ENCODE peak calls at places on chromosome X, in six cellular contexts. One of them, this sample, is unnamed.

GRCh38 chrX:9682456-9682855 is 83.2 kb downstream of the GPR143 start:
- DNase-seq in esophagus muscularis mucosa: no peak
- DNase-seq in body of pancreas: peak
- DNase-seq in A549: no peak
- DNase-seq in OCI-LY7: no peak
- DNase-seq in thoracic aorta: no peak
- DNase-seq in this sample: no peak

GRCh38 chrX:139850968-139851367 is 81.9 kb downstream of the ATP11C start:
- DNase-seq in esophagus muscularis mucosa: no peak
- DNase-seq in body of pancreas: no peak
- DNase-seq in A549: no peak
- DNase-seq in OCI-LY7: no peak
- DNase-seq in thoracic aorta: no peak
- DNase-seq in this sample: no peak

GRCh38 chrX:134548257-134548732 is 88.3 kb downstream of the HPRT1 start:
- DNase-seq in esophagus muscularis mucosa: no peak
- DNase-seq in body of pancreas: no peak
- DNase-seq in A549: no peak
- DNase-seq in OCI-LY7: peak
- DNase-seq in thoracic aorta: no peak
- DNase-seq in this sample: peak

GRCh38 chrX:130111220-130111934 is 1.1 kb upstream of the ELF4 start:
- DNase-seq in esophagus muscularis mucosa: no peak
- DNase-seq in body of pancreas: no peak
- DNase-seq in A549: peak
- DNase-seq in OCI-LY7: no peak
- DNase-seq in thoracic aorta: no peak
- DNase-seq in this sample: no peak

GRCh38 chrX:72128183-72128834 is 3.4 kb downstream of the RTL5 start:
- DNase-seq in esophagus muscularis mucosa: no peak
- DNase-seq in body of pancreas: no peak
- DNase-seq in A549: no peak
- DNase-seq in OCI-LY7: no peak
- DNase-seq in thoracic aorta: no peak
- DNase-seq in this sample: no peak

GRCh38 chrX:132294776-132295495 is 75.7 kb upstream of the RAP2C start:
- DNase-seq in esophagus muscularis mucosa: no peak
- DNase-seq in body of pancreas: no peak
- DNase-seq in A549: no peak
- DNase-seq in OCI-LY7: no peak
- DNase-seq in thoracic aorta: no peak
- DNase-seq in this sample: no peak

GRCh38 chrX:41468647-41469323 is 21.6 kb downstream of the NYX start:
- DNase-seq in esophagus muscularis mucosa: no peak
- DNase-seq in body of pancreas: no peak
- DNase-seq in A549: no peak
- DNase-seq in OCI-LY7: no peak
- DNase-seq in thoracic aorta: no peak
- DNase-seq in this sample: no peak

GRCh38 chrX:23292979-23293651 is 41.5 kb upstream of the PTCHD1 start:
- DNase-seq in esophagus muscularis mucosa: no peak
- DNase-seq in body of pancreas: no peak
- DNase-seq in A549: no peak
- DNase-seq in OCI-LY7: no peak
- DNase-seq in thoracic aorta: peak
- DNase-seq in this sample: no peak

GRCh38 chrX:53435997-53436396 is 1.8 kb upstream of the HSD17B10 start:
- DNase-seq in esophagus muscularis mucosa: no peak
- DNase-seq in body of pancreas: peak
- DNase-seq in A549: peak
- DNase-seq in OCI-LY7: peak
- DNase-seq in thoracic aorta: no peak
- DNase-seq in this sample: peak

GRCh38 chrX:31658360-31658759 is 586.5 kb upstream of the FTHL17 start:
- DNase-seq in esophagus muscularis mucosa: no peak
- DNase-seq in body of pancreas: no peak
- DNase-seq in A549: peak
- DNase-seq in OCI-LY7: peak
- DNase-seq in thoracic aorta: no peak
- DNase-seq in this sample: no peak

GRCh38 chrX:2691543-2692220 is 587 bp downstream of the CD99 start:
- DNase-seq in esophagus muscularis mucosa: no peak
- DNase-seq in body of pancreas: peak
- DNase-seq in A549: peak
- DNase-seq in OCI-LY7: peak
- DNase-seq in thoracic aorta: peak
- DNase-seq in this sample: no peak

GRCh38 chrX:42714981-42715688 is 62.8 kb downstream of the PPP1R2C start:
- DNase-seq in esophagus muscularis mucosa: no peak
- DNase-seq in body of pancreas: peak
- DNase-seq in A549: peak
- DNase-seq in OCI-LY7: no peak
- DNase-seq in thoracic aorta: no peak
- DNase-seq in this sample: peak

GRCh38 chrX:79524642-79525041 is 157.5 kb upstream of the ITM2A start:
- DNase-seq in esophagus muscularis mucosa: no peak
- DNase-seq in body of pancreas: no peak
- DNase-seq in A549: peak
- DNase-seq in OCI-LY7: no peak
- DNase-seq in thoracic aorta: no peak
- DNase-seq in this sample: no peak

GRCh38 chrX:1391707-1392375 is at the start of gene SLC25A6:
- DNase-seq in esophagus muscularis mucosa: peak
- DNase-seq in body of pancreas: peak
- DNase-seq in A549: peak
- DNase-seq in OCI-LY7: peak
- DNase-seq in thoracic aorta: peak
- DNase-seq in this sample: peak

GRCh38 chrX:96710031-96710430 is 25.4 kb downstream of the DIAPH2 start:
- DNase-seq in esophagus muscularis mucosa: no peak
- DNase-seq in body of pancreas: no peak
- DNase-seq in A549: no peak
- DNase-seq in OCI-LY7: no peak
- DNase-seq in thoracic aorta: no peak
- DNase-seq in this sample: no peak

GRCh38 chrX:7088968-7089615 is 58.4 kb upstream of the STS start:
- DNase-seq in esophagus muscularis mucosa: no peak
- DNase-seq in body of pancreas: no peak
- DNase-seq in A549: no peak
- DNase-seq in OCI-LY7: peak
- DNase-seq in thoracic aorta: no peak
- DNase-seq in this sample: no peak

GRCh38 chrX:29662101-29662500 is 553.3 kb upstream of the MAGEB2 start:
- DNase-seq in esophagus muscularis mucosa: no peak
- DNase-seq in body of pancreas: no peak
- DNase-seq in A549: peak
- DNase-seq in OCI-LY7: no peak
- DNase-seq in thoracic aorta: no peak
- DNase-seq in this sample: no peak

GRCh38 chrX:121179972-121180371 is 132.6 kb downstream of the GLUD2 start:
- DNase-seq in esophagus muscularis mucosa: no peak
- DNase-seq in body of pancreas: peak
- DNase-seq in A549: no peak
- DNase-seq in OCI-LY7: no peak
- DNase-seq in thoracic aorta: no peak
- DNase-seq in this sample: no peak

GRCh38 chrX:156001001-156001666 is 3.6 kb downstream of the IL9R start:
- DNase-seq in esophagus muscularis mucosa: peak
- DNase-seq in body of pancreas: no peak
- DNase-seq in A549: no peak
- DNase-seq in OCI-LY7: no peak
- DNase-seq in thoracic aorta: no peak
- DNase-seq in this sample: no peak

GRCh38 chrX:121504148-121504547 is 456.7 kb downstream of the GLUD2 start:
- DNase-seq in esophagus muscularis mucosa: no peak
- DNase-seq in body of pancreas: no peak
- DNase-seq in A549: no peak
- DNase-seq in OCI-LY7: no peak
- DNase-seq in thoracic aorta: no peak
- DNase-seq in this sample: peak

GRCh38 chrX:122421434-122422121 is 762.5 kb upstream of the GRIA3 start:
- DNase-seq in esophagus muscularis mucosa: no peak
- DNase-seq in body of pancreas: no peak
- DNase-seq in A549: no peak
- DNase-seq in OCI-LY7: no peak
- DNase-seq in thoracic aorta: no peak
- DNase-seq in this sample: no peak

GRCh38 chrX:55714111-55714510 is 3.4 kb upstream of the RRAGB start:
- DNase-seq in esophagus muscularis mucosa: no peak
- DNase-seq in body of pancreas: no peak
- DNase-seq in A549: no peak
- DNase-seq in OCI-LY7: no peak
- DNase-seq in thoracic aorta: no peak
- DNase-seq in this sample: no peak

GRCh38 chrX:55715847-55716246 is 1.7 kb upstream of the RRAGB start:
- DNase-seq in esophagus muscularis mucosa: no peak
- DNase-seq in body of pancreas: no peak
- DNase-seq in A549: no peak
- DNase-seq in OCI-LY7: peak
- DNase-seq in thoracic aorta: no peak
- DNase-seq in this sample: no peak

GRCh38 chrX:55717521-55718497 is at the start of gene RRAGB:
- DNase-seq in esophagus muscularis mucosa: peak
- DNase-seq in body of pancreas: peak
- DNase-seq in A549: peak
- DNase-seq in OCI-LY7: peak
- DNase-seq in thoracic aorta: peak
- DNase-seq in this sample: peak

GRCh38 chrX:55713635-55714034 is 3.9 kb upstream of the RRAGB start:
- DNase-seq in esophagus muscularis mucosa: no peak
- DNase-seq in body of pancreas: no peak
- DNase-seq in A549: no peak
- DNase-seq in OCI-LY7: no peak
- DNase-seq in thoracic aorta: no peak
- DNase-seq in this sample: no peak

DNA sequence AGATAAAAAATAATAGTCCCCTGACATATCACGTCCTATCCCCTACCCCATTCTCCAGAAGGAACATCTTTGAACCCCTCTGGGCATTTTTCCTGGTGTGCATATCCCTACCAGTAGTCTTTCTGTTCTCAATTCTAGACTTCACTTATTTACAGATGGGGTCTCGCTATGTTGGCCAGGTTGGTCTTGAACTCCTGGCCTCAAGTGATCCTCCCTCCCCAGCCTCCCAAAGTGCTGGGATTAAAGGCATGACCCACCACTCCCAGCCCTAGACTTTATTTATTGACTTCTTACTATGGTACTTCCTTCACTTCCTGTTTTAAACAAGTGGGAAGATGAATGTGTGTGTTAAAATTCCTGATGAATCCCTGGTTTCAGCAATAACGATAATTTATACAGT is 612 bp upstream of the RRAGB start:
- DNase-seq in esophagus muscularis mucosa: no peak
- DNase-seq in body of pancreas: no peak
- DNase-seq in A549: no peak
- DNase-seq in OCI-LY7: no peak
- DNase-seq in thoracic aorta: no peak
- DNase-seq in this sample: no peak
- H3K4me3 ChIP-seq in esophagus muscularis mucosa: peak
- H3K4me3 ChIP-seq in body of pancreas: no peak
- H3K4me3 ChIP-seq in A549: peak
- H3K4me3 ChIP-seq in OCI-LY7: peak
- H3K4me3 ChIP-seq in thoracic aorta: peak
- H3K4me3 ChIP-seq in this sample: peak

DNA sequence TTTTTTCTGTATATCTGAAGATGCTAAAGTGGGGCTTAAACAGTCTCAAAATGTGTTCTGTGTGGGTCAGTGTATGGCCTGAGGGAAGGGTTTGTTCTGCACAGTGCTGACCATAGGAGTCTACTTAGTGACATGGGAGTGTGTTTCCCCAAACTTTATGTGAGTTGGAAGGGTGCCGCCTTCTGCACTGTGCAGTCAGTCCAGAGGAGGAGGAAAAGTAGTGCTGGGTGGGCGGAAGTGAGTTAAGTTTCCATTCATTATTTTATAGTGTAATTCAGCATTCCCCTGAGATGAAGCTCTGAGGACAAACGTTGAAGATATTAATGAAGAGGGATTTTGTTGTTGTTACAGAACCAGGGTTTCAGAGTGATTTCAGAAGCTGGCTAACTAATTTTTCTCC is 2.9 kb downstream of the CHST7 start:
- DNase-seq in esophagus muscularis mucosa: no peak
- DNase-seq in body of pancreas: no peak
- DNase-seq in A549: no peak
- DNase-seq in OCI-LY7: no peak
- DNase-seq in thoracic aorta: no peak
- DNase-seq in this sample: no peak
- H3K27ac ChIP-seq in esophagus muscularis mucosa: peak
- H3K27ac ChIP-seq in body of pancreas: no peak
- H3K27ac ChIP-seq in A549: no peak
- H3K27ac ChIP-seq in OCI-LY7: no peak
- H3K27ac ChIP-seq in thoracic aorta: no peak
- H3K27ac ChIP-seq in this sample: peak

GRCh38 chrX:38803286-38803608 is 2.0 kb downstream of the MID1IP1 start:
- DNase-seq in esophagus muscularis mucosa: no peak
- DNase-seq in body of pancreas: no peak
- DNase-seq in A549: no peak
- DNase-seq in OCI-LY7: peak
- DNase-seq in thoracic aorta: no peak
- DNase-seq in this sample: no peak
- H3K4me3 ChIP-seq in esophagus muscularis mucosa: peak
- H3K4me3 ChIP-seq in body of pancreas: no peak
- H3K4me3 ChIP-seq in A549: peak
- H3K4me3 ChIP-seq in OCI-LY7: peak
- H3K4me3 ChIP-seq in thoracic aorta: peak
- H3K4me3 ChIP-seq in this sample: peak

DNA sequence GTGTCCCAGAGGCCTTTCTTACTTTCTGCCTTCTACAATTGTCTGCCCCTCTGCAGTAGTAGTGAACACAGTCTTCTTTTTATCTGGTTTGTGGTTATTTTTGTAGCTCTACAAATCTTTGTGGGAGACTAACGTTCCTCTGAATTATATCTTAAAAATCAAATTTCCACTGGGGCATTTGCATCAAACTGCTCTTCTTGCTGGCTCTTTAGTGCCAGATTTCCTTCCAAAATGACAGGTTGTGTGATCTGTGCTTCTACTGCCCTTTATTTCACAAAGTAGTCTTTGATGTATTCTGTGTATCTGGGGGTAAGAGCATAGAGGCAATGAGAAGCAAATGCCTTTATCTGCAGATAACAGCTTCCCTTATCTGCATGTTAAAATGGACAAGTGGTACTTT is 34.5 kb downstream of the TSPAN7 start:
- DNase-seq in esophagus muscularis mucosa: no peak
- DNase-seq in body of pancreas: no peak
- DNase-seq in A549: no peak
- DNase-seq in OCI-LY7: no peak
- DNase-seq in thoracic aorta: no peak
- DNase-seq in this sample: no peak
- H3K27ac ChIP-seq in esophagus muscularis mucosa: no peak
- H3K27ac ChIP-seq in body of pancreas: no peak
- H3K27ac ChIP-seq in A549: no peak
- H3K27ac ChIP-seq in OCI-LY7: no peak
- H3K27ac ChIP-seq in thoracic aorta: no peak
- H3K27ac ChIP-seq in this sample: no peak

GRCh38 chrX:35919536-35920309 is at the start of gene CFAP47:
- DNase-seq in esophagus muscularis mucosa: no peak
- DNase-seq in body of pancreas: peak
- DNase-seq in A549: peak
- DNase-seq in OCI-LY7: no peak
- DNase-seq in thoracic aorta: no peak
- DNase-seq in this sample: no peak
- H3K4me3 ChIP-seq in esophagus muscularis mucosa: peak
- H3K4me3 ChIP-seq in body of pancreas: no peak
- H3K4me3 ChIP-seq in A549: peak
- H3K4me3 ChIP-seq in OCI-LY7: no peak
- H3K4me3 ChIP-seq in thoracic aorta: peak
- H3K4me3 ChIP-seq in this sample: no peak

This sample was measured in CD4-positive, CD25-positive, alpha-beta regulatory T cell.